ENCODE peak calls at places on chromosome 7, in eight cellular contexts. N, M, F, U, L, A, Y and X are unnamed samples.

GRCh38 chr7:76054129-76055120 is 6.5 kb downstream of the MDH2 start:
- ATAC-seq in F (no peak), M (peak; percentile 30), A (peak; percentile 47), Y (peak; percentile 24), L (peak; percentile 14), N (no peak), U (no peak), X (no peak)

GRCh38 chr7:4144801-4145470 is 537.2 kb upstream of the FOXK1 start:
- ATAC-seq in U (no peak), A (no peak), L (peak; percentile 35), M (peak; percentile 40), Y (no peak), F (no peak), N (no peak), X (no peak)

GRCh38 chr7:105587899-105588690 is 6.8 kb upstream of the EFCAB10 start:
- ATAC-seq in N (no peak), U (no peak), M (no peak), Y (no peak), A (peak; percentile 27), L (no peak), F (no peak), X (peak; percentile 56)

GRCh38 chr7:50867048-50867383 is 84.3 kb upstream of the GRB10 start:
- ATAC-seq in U (no peak), M (no peak), F (no peak), Y (no peak), L (no peak), A (no peak), N (no peak), X (no peak)

GRCh38 chr7:154783281-154783909 is 219.5 kb downstream of the PAXIP1 start:
- ATAC-seq in Y (no peak), F (no peak), M (no peak), L (no peak), A (no peak), N (no peak), U (no peak), X (no peak)

GRCh38 chr7:27108390-27109127 is 6.1 kb upstream of the HOXA2 start:
- ATAC-seq in Y (no peak), A (no peak), M (no peak), U (no peak), L (peak; percentile 72), N (no peak), F (no peak), X (no peak)

GRCh38 chr7:151114151-151115090 is 28.1 kb downstream of the AGAP3 start:
- ATAC-seq in F (no peak), M (peak; percentile 25), L (peak; percentile 46), A (no peak), N (peak; percentile 19), U (peak; percentile 23), Y (no peak), X (no peak)

GRCh38 chr7:94338921-94339371 is 55.7 kb upstream of the COL1A2 start:
- ATAC-seq in F (no peak), M (no peak), A (no peak), U (no peak), Y (no peak), N (no peak), L (no peak), X (no peak)

GRCh38 chr7:33157311-33157710 is 27.9 kb downstream of the BBS9 start:
- ATAC-seq in U (no peak), Y (no peak), M (no peak), L (no peak), A (no peak), F (no peak), N (no peak), X (no peak)

GRCh38 chr7:155885162-155886160 is 73.2 kb upstream of the SHH start:
- ATAC-seq in N (no peak), F (no peak), L (no peak), M (no peak), A (no peak), U (no peak), Y (peak; percentile 54), X (no peak)

GRCh38 chr7:112771166-112771565 is 19.0 kb downstream of the TMEM168 start:
- ATAC-seq in M (no peak), L (no peak), N (no peak), Y (no peak), F (no peak), U (no peak), A (no peak), X (no peak)

GRCh38 chr7:44273681-44274622 is 51.4 kb downstream of the CAMK2B start:
- ATAC-seq in M (no peak), F (no peak), Y (no peak), N (no peak), L (no peak), U (no peak), A (peak; percentile 54), X (peak; percentile 86)

GRCh38 chr7:22864855-22865606 is 42.4 kb upstream of the TOMM7 start:
- ATAC-seq in U (no peak), F (no peak), M (no peak), A (no peak), L (peak; percentile 4), Y (peak; percentile 78), N (no peak), X (no peak)

GRCh38 chr7:135670179-135670578 is 7.9 kb downstream of the STMP1 start:
- ATAC-seq in A (no peak), M (no peak), U (no peak), F (no peak), N (no peak), L (no peak), Y (no peak), X (no peak)

GRCh38 chr7:71015260-71015900 is 116.6 kb upstream of the GALNT17 start:
- ATAC-seq in Y (no peak), F (no peak), M (no peak), N (no peak), A (no peak), L (peak; percentile 39), U (no peak), X (no peak)

GRCh38 chr7:47356261-47356660 is 225.7 kb downstream of the TNS3 start:
- ATAC-seq in Y (no peak), F (no peak), L (no peak), N (no peak), M (no peak), A (no peak), U (no peak), X (no peak)

GRCh38 chr7:97005764-97006145 is 402 bp downstream of the DLX6 start:
- ATAC-seq in U (peak; percentile 17), L (no peak), N (no peak), Y (peak; percentile 2), M (peak; percentile 27), F (peak; percentile 24), A (peak; percentile 5), X (no peak)

GRCh38 chr7:156892086-156892800 is 740 bp downstream of the LMBR1 start:
- ATAC-seq in Y (peak; percentile 61), U (peak; percentile 25), L (peak; percentile 60), A (peak; percentile 10), F (peak; percentile 51), M (peak; percentile 23), N (peak; percentile 54), X (peak; percentile 65)

GRCh38 chr7:139844779-139845442 is 15.8 kb downstream of the TBXAS1 start:
- ATAC-seq in L (no peak), F (no peak), Y (no peak), U (no peak), A (no peak), N (peak; percentile 69), M (no peak), X (no peak)

GRCh38 chr7:155951554-155952158 is 139.4 kb upstream of the SHH start:
- ATAC-seq in Y (peak; percentile 89), F (no peak), L (no peak), N (peak; percentile 17), A (no peak), M (peak; percentile 43), U (no peak), X (no peak)

GRCh38 chr7:87003872-87004798 is 55.3 kb downstream of the ELAPOR2 start:
- ATAC-seq in N (no peak), U (no peak), M (peak; percentile 37), Y (no peak), A (peak; percentile 39), L (no peak), F (no peak), X (no peak)

GRCh38 chr7:148014473-148014872 is 576.1 kb upstream of the C7orf33 start:
- ATAC-seq in F (no peak), M (no peak), U (no peak), L (peak; percentile 30), Y (no peak), N (no peak), A (no peak), X (no peak)

GRCh38 chr7:151796871-151797270 is 80.0 kb downstream of the PRKAG2 start:
- ATAC-seq in M (no peak), N (no peak), Y (no peak), U (no peak), L (no peak), A (no peak), F (no peak), X (peak; percentile 64)

GRCh38 chr7:142774826-142775225 is 4.1 kb downstream of the PRSS2 start:
- ATAC-seq in L (no peak), A (no peak), F (no peak), Y (no peak), N (peak; percentile 19), U (no peak), M (no peak), X (no peak)

GRCh38 chr7:1012392-1013095 is 29.6 kb downstream of the CYP2W1 start:
- ATAC-seq in M (peak; percentile 17), Y (no peak), N (no peak), U (no peak), L (no peak), A (peak; percentile 13), F (no peak), X (no peak)

GRCh38 chr7:4744391-4745264 is 30.8 kb upstream of the AP5Z1 start:
- ATAC-seq in A (peak; percentile 79), M (peak; percentile 86), N (peak; percentile 96), L (peak; percentile 95), Y (peak; percentile 91), F (peak; percentile 81), U (peak; percentile 78), X (peak; percentile 86)

GRCh38 chr7:128841171-128841690 is 11.0 kb downstream of the FLNC start:
- ATAC-seq in F (peak; percentile 57), L (no peak), Y (no peak), U (no peak), A (no peak), M (no peak), N (no peak), X (peak; percentile 65)

GRCh38 chr7:123715198-123715597 is 33.6 kb downstream of the WASL start:
- ATAC-seq in L (no peak), N (no peak), M (no peak), F (no peak), U (no peak), A (no peak), Y (peak; percentile 65), X (no peak)

GRCh38 chr7:113873554-113874151 is 45.2 kb downstream of the PPP1R3A start:
- ATAC-seq in M (no peak), U (no peak), L (no peak), N (no peak), Y (no peak), A (no peak), F (no peak), X (no peak)

GRCh38 chr7:5478568-5479045 is 55.0 kb upstream of the TNRC18 start:
- ATAC-seq in A (peak; percentile 58), U (no peak), M (peak; percentile 10), L (peak; percentile 26), F (peak; percentile 29), Y (no peak), N (peak; percentile 16), X (no peak)

GRCh38 chr7:118239014-118239413 is 14.5 kb downstream of the ANKRD7 start:
- ATAC-seq in A (no peak), F (no peak), U (no peak), L (no peak), Y (no peak), N (no peak), M (no peak), X (no peak)

GRCh38 chr7:130942211-130942964 is 208.4 kb upstream of the KLF14 start:
- ATAC-seq in U (no peak), Y (peak; percentile 72), A (no peak), M (no peak), N (peak; percentile 73), L (peak; percentile 59), F (no peak), X (no peak)

GRCh38 chr7:45716380-45717203 is 142.4 kb downstream of the ADCY1 start:
- ATAC-seq in U (no peak), Y (no peak), A (no peak), F (no peak), N (no peak), M (no peak), L (no peak), X (no peak)

GRCh38 chr7:22821702-22822485 is 755 bp downstream of the TOMM7 start:
- ATAC-seq in Y (peak; percentile 61), F (peak; percentile 18), U (peak; percentile 25), M (no peak), N (peak; percentile 44), A (no peak), L (peak; percentile 33), X (no peak)